ENCODE peak calls at places on chromosomes 4 and X, in five cellular contexts. L is heart left ventricle, N is B cell, H is T-helper 2 cell, F is EH. O is an unnamed sample.

GRCh38 chrX:96140796-96141195 is 543.8 kb upstream of the DIAPH2 start:
- DNase-seq in F (no peak), L (no peak), H (no peak), N (no peak), O (no peak)

GRCh38 chrX:68835468-68835867 is 6.6 kb downstream of the EFNB1 start:
- DNase-seq in F (no peak), H (no peak), L (no peak), N (no peak), O (no peak)

GRCh38 chrX:12929701-12930100 is 23.3 kb downstream of the TLR8 start:
- DNase-seq in F (no peak), H (no peak), N (no peak), L (no peak), O (no peak)

GRCh38 chr4:124712417-124713212 is at the start of gene ANKRD50:
- DNase-seq in F (peak), L (peak), N (peak), H (no peak), O (peak)

GRCh38 chr4:76407440-76408119 is 13.4 kb downstream of the CCDC158 start:
- DNase-seq in H (no peak), L (no peak), N (no peak), F (no peak), O (no peak)

GRCh38 chr4:25144870-25145481 is 15.3 kb downstream of the SEPSECS start:
- DNase-seq in L (no peak), N (peak), H (no peak), F (peak), O (no peak)

GRCh38 chr4:170026253-170026991 is at the start of gene MFAP3L:
- DNase-seq in H (peak), N (peak), F (peak), L (peak), O (peak)

GRCh38 chr4:118935819-118936218 is 47.2 kb downstream of the SYNPO2 start:
- DNase-seq in F (no peak), H (no peak), L (no peak), N (no peak), O (no peak)

GRCh38 chrX:32591589-32591988 is 619.8 kb downstream of the DMD start:
- DNase-seq in N (no peak), F (no peak), L (no peak), H (no peak), O (no peak)

GRCh38 chr4:111066887-111067286 is 444.0 kb upstream of the PITX2 start:
- DNase-seq in N (no peak), L (no peak), F (peak), H (no peak), O (no peak)